ENCODE peak calls at places on chromosome X, in nine cellular contexts. W is foreskin fibroblast, G is WTC11, B is right lobe of liver, O is cardiac fibroblast, Q is colonic mucosa, S is psoas muscle, N is IMR-90, J is nephron progenitor cell. C is an unnamed sample.

GRCh38 chrX:134684956-134685355 is 26.7 kb upstream of the PLAC1 start:
- DNase-seq in O (no peak), G (no peak), W (no peak), Q (no peak), J (no peak), S (no peak), B (no peak), N (no peak), C (no peak)

GRCh38 chrX:48785156-48785524 is 1.2 kb upstream of the GATA1 start:
- DNase-seq in S (no peak), G (no peak), B (no peak), O (no peak), N (no peak), Q (no peak), J (no peak), W (no peak), C (no peak)

GRCh38 chrX:97616883-97617510 is 733.3 kb downstream of the RPA4 start:
- DNase-seq in N (peak), W (peak), B (no peak), O (peak), Q (no peak), G (no peak), J (no peak), S (no peak), C (no peak)

GRCh38 chrX:18906286-18906685 is 77.6 kb downstream of the PHKA2 start:
- DNase-seq in B (no peak), N (no peak), W (no peak), S (no peak), O (no peak), G (no peak), J (no peak), Q (no peak), C (no peak)

GRCh38 chrX:348461-349117 is 30.0 kb upstream of the GTPBP6 start:
- DNase-seq in Q (no peak), S (no peak), B (no peak), J (no peak), W (peak), G (no peak), N (peak), O (peak), C (no peak)

GRCh38 chrX:84248226-84248625 is 60.2 kb upstream of the RPS6KA6 start:
- DNase-seq in B (no peak), S (no peak), O (peak), J (no peak), N (peak), Q (no peak), W (peak), G (no peak), C (no peak)

GRCh38 chrX:42519666-42520231 is 258.2 kb downstream of the PPP1R2C start:
- DNase-seq in B (no peak), Q (no peak), O (peak), N (peak), W (peak), S (no peak), J (no peak), G (no peak), C (peak)

GRCh38 chrX:24553016-24553415 is 87.9 kb downstream of the PDK3 start:
- DNase-seq in O (peak), J (no peak), S (no peak), W (peak), B (no peak), N (no peak), G (no peak), Q (no peak), C (no peak)

GRCh38 chrX:31227250-31227649 is 155.4 kb upstream of the FTHL17 start:
- DNase-seq in S (no peak), G (no peak), J (no peak), W (peak), Q (no peak), N (peak), B (no peak), O (peak), C (no peak)

GRCh38 chrX:78708830-78709229 is 38.7 kb upstream of the LPAR4 start:
- DNase-seq in B (no peak), N (no peak), Q (no peak), O (no peak), J (no peak), G (no peak), W (no peak), S (no peak), C (peak)

GRCh38 chrX:7972586-7972985 is 45.4 kb upstream of the PNPLA4 start:
- DNase-seq in B (no peak), Q (no peak), O (no peak), J (no peak), G (no peak), N (no peak), S (no peak), W (peak), C (no peak)

GRCh38 chrX:13652256-13653021 is 502 bp upstream of the TCEANC start:
- DNase-seq in J (no peak), N (peak), Q (no peak), G (no peak), W (peak), B (no peak), O (peak), S (no peak), C (peak)

GRCh38 chrX:2627272-2627867 is 63.7 kb upstream of the CD99 start:
- DNase-seq in G (peak), S (no peak), W (peak), J (peak), O (peak), N (peak), Q (peak), B (no peak), C (no peak)

GRCh38 chrX:136768469-136769084 is 12.2 kb downstream of the ARHGEF6 start:
- DNase-seq in B (no peak), W (peak), G (peak), S (peak), O (peak), J (no peak), N (peak), Q (peak), C (peak)

GRCh38 chrX:21638311-21638710 is 19.8 kb downstream of the KLHL34 start:
- DNase-seq in G (no peak), S (no peak), W (peak), J (no peak), Q (no peak), O (no peak), B (no peak), N (peak), C (no peak)

GRCh38 chrX:153690466-153690865 is 2.7 kb downstream of the SLC6A8 start:
- DNase-seq in S (no peak), O (no peak), W (no peak), Q (no peak), G (no peak), B (no peak), J (no peak), N (no peak), C (no peak)

GRCh38 chrX:110989869-110990268 is 106.1 kb upstream of the PAK3 start:
- DNase-seq in B (no peak), G (no peak), Q (no peak), S (no peak), J (no peak), O (no peak), N (no peak), W (no peak), C (no peak)

GRCh38 chrX:3295731-3296130 is 50.7 kb downstream of the MXRA5 start:
- DNase-seq in O (no peak), G (peak), J (peak), S (no peak), Q (peak), B (no peak), W (no peak), N (no peak), C (no peak)

GRCh38 chrX:126799059-126799458 is 20.5 kb upstream of the PRR32 start:
- DNase-seq in B (no peak), J (no peak), W (no peak), G (no peak), N (no peak), Q (no peak), O (no peak), S (no peak), C (no peak)

GRCh38 chrX:123962794-123963373 is 1.4 kb downstream of the STAG2 start:
- DNase-seq in Q (peak), S (peak), N (peak), J (peak), B (peak), W (peak), O (peak), G (peak), C (peak)

GRCh38 chrX:1422135-1422465 is 30.2 kb upstream of the SLC25A6 start:
- DNase-seq in B (no peak), S (no peak), J (no peak), W (no peak), N (no peak), G (no peak), O (no peak), Q (no peak), C (no peak)

GRCh38 chrX:57902633-57903032 is 7.6 kb downstream of the ZXDA start:
- DNase-seq in G (no peak), Q (no peak), J (no peak), O (no peak), B (no peak), W (no peak), N (no peak), S (no peak), C (no peak)

GRCh38 chrX:130173190-130173895 is 1.6 kb downstream of the RAB33A start:
- DNase-seq in O (peak), G (no peak), N (peak), Q (peak), S (peak), B (no peak), W (peak), J (no peak), C (peak)

GRCh38 chrX:71095033-71095432 is 618 bp upstream of the FOXO4 start:
- DNase-seq in J (no peak), N (no peak), S (no peak), G (no peak), W (no peak), O (no peak), Q (no peak), B (no peak), C (no peak)

GRCh38 chrX:100649550-100650356 is 5.8 kb downstream of the SRPX2 start:
- DNase-seq in S (peak), O (peak), G (peak), Q (peak), J (peak), N (peak), B (peak), W (peak), C (peak)

GRCh38 chrX:121851033-121851432 is 803.6 kb downstream of the GLUD2 start:
- DNase-seq in B (no peak), W (peak), G (no peak), S (no peak), O (peak), N (no peak), Q (no peak), J (no peak), C (no peak)

GRCh38 chrX:153884136-153885076 is 1.6 kb downstream of the L1CAM start:
- DNase-seq in S (no peak), N (no peak), O (no peak), Q (no peak), J (no peak), W (no peak), B (no peak), G (no peak), C (no peak)

GRCh38 chrX:40109288-40110008 is 11.7 kb upstream of the BCOR start:
- DNase-seq in B (peak), O (peak), Q (peak), S (peak), J (peak), G (peak), N (peak), W (peak), C (no peak)

GRCh38 chrX:54423161-54423888 is 16.9 kb upstream of the TSR2 start:
- DNase-seq in B (no peak), G (peak), W (no peak), O (no peak), S (no peak), Q (no peak), J (peak), N (no peak), C (no peak)

GRCh38 chrX:69222103-69223090 is 57.1 kb upstream of the PJA1 start:
- DNase-seq in O (peak), G (peak), B (peak), S (peak), N (peak), Q (peak), W (peak), J (peak), C (peak)

GRCh38 chrX:67781132-67781531 is 237.3 kb downstream of the AR start:
- DNase-seq in N (no peak), Q (no peak), O (no peak), B (no peak), G (no peak), W (peak), J (no peak), S (no peak), C (no peak)

GRCh38 chrX:82087699-82088098 is 885.8 kb downstream of the SH3BGRL start:
- DNase-seq in W (no peak), O (no peak), J (no peak), Q (no peak), B (peak), N (no peak), G (no peak), S (no peak), C (no peak)

GRCh38 chrX:84199688-84200087 is 11.7 kb upstream of the RPS6KA6 start:
- DNase-seq in N (no peak), W (no peak), J (no peak), S (no peak), B (no peak), Q (no peak), O (no peak), G (no peak), C (no peak)

GRCh38 chrX:151753313-151754041 is 18.9 kb downstream of the CNGA2 start:
- DNase-seq in S (peak), W (peak), G (peak), O (peak), B (peak), Q (peak), N (peak), J (peak), C (peak)

GRCh38 chrX:17521871-17522693 is 147.1 kb downstream of the NHS start:
- DNase-seq in O (peak), B (no peak), J (peak), W (peak), S (no peak), N (peak), Q (peak), G (peak), C (no peak)

GRCh38 chrX:105331244-105331643 is 110.8 kb upstream of the TEX13A start:
- DNase-seq in O (peak), G (no peak), J (no peak), W (peak), N (peak), Q (no peak), S (no peak), B (no peak), C (no peak)

GRCh38 chrX:133337250-133337649 is 78.0 kb downstream of the GPC4 start:
- DNase-seq in Q (peak), G (no peak), N (no peak), J (no peak), B (no peak), W (no peak), O (peak), S (no peak), C (no peak)

GRCh38 chrX:133333154-133333750 is 82.0 kb downstream of the GPC4 start:
- DNase-seq in Q (no peak), N (no peak), B (no peak), J (no peak), O (no peak), S (no peak), W (no peak), G (no peak), C (no peak)

GRCh38 chrX:133335027-133335426 is 80.3 kb downstream of the GPC4 start:
- DNase-seq in S (no peak), N (peak), O (peak), B (no peak), W (peak), Q (peak), J (peak), G (no peak), C (peak)
- TF ChIP-seq CTCF in S (peak), N (peak), O (peak), B (peak), W (peak), Q (peak), J (peak), G (no peak), C (peak)

DNA sequence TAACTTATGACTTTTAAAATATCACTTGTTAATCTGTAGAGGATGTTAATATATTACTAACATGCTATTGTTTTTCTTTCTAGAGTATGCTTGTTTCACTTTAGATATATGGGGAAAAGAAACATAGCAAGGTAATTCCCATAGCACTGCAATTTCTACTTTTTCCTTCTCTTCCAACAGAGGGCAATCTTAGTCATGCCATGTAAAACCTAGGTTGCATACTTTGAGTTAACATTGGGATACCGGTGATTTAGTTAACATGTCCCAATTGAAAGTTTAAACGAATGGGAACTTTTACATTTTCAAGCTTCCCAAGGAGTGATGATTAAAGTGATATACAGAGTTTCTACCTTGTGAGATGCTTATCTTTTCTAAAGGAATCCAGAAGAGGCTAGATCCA is 89.4 kb upstream of the IL13RA1 start:
- DNase-seq in B (no peak), Q (no peak), O (peak), N (peak), S (no peak), W (peak), G (no peak), J (no peak), C (no peak)
- TF ChIP-seq CTCF in B (peak), Q (no peak), O (peak), N (peak), S (no peak), W (peak), G (no peak), J (no peak), C (no peak)

GRCh38 chrX:9700555-9700954 is 65.1 kb downstream of the GPR143 start:
- DNase-seq in G (peak), B (no peak), N (no peak), S (no peak), O (no peak), J (no peak), Q (no peak), W (no peak), C (no peak)
- TF ChIP-seq CTCF in G (no peak), B (no peak), N (no peak), S (no peak), O (no peak), J (no peak), Q (no peak), W (no peak), C (no peak)

DNA sequence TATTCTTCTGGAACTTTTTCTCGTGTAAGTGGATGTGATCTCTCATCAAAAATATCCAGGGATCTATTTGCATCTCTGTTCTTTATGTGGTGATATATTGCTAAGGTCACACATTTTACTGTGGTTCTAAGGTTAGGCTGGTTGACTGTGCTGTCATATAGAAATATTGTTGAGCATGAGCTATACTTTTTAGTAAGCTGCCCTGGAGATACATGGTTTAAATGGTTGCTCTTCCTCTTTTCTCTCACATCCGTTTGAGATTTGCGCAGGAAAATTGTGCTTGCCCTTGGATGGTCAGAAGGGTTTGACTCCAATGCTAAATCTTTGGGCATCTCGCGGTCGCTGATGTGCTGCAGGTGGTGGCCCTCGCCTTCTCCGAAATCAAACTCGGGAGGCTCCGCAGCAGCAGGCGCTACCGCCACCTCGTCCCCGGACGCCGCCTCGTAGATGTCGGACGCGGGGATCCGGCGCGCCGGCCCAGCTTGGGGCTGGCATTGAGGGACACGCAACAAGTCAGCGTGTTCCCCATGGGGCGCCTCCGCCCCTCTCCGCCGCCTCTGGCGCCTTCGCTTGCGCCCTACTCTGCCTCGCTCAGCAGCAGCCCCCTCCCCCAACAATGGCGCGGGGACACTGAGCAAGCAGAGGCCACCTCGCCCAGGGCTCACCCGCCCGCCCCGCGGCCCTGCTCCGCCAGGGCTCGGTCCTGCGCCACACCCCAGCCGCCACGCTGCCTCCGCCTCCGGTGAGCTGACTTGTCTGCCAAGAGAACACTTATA is 154.5 kb downstream of the MSN start:
- DNase-seq in O (no peak), S (peak), W (peak), B (peak), J (no peak), N (no peak), Q (peak), G (peak), C (no peak)
- TF ChIP-seq CTCF in O (no peak), S (no peak), W (no peak), B (no peak), J (no peak), N (no peak), Q (no peak), G (no peak), C (no peak)

GRCh38 chrX:27622883-27623282 is 32.7 kb downstream of the DCAF8L2 start:
- DNase-seq in S (no peak), B (no peak), W (no peak), J (no peak), Q (no peak), O (no peak), G (no peak), N (no peak), C (no peak)

GRCh38 chrX:27619459-27619858 is 29.3 kb downstream of the DCAF8L2 start:
- DNase-seq in B (no peak), N (no peak), O (peak), S (no peak), W (no peak), Q (no peak), J (no peak), G (no peak), C (no peak)

GRCh38 chrX:27619975-27620374 is 29.8 kb downstream of the DCAF8L2 start:
- DNase-seq in O (peak), B (no peak), N (peak), J (no peak), S (no peak), G (no peak), Q (no peak), W (no peak), C (no peak)
- TF ChIP-seq CTCF in O (peak), B (peak), N (peak), J (peak), S (no peak), G (no peak), Q (peak), W (no peak), C (peak)